ENCODE peak calls at places on chromosome 10, in seven cellular contexts. T, Q, Z, R, F, Y and O are unnamed samples.

GRCh38 chr10:79127151-79127961 is 58.6 kb downstream of the ZMIZ1 start:
- DNase-seq in Q (peak; percentile 96), Y (no peak), Z (peak; percentile 77), T (peak; percentile 70), R (no peak), F (no peak), O (no peak)

GRCh38 chr10:94098916-94099315 is 105.2 kb downstream of the PLCE1 start:
- DNase-seq in T (no peak), F (no peak), R (no peak), Z (no peak), Q (no peak), Y (no peak), O (no peak)

GRCh38 chr10:121172406-121172805 is 321.2 kb downstream of the WDR11 start:
- DNase-seq in Z (no peak), Q (no peak), T (no peak), Y (no peak), R (no peak), F (no peak), O (peak; percentile 56)

GRCh38 chr10:71081912-71082311 is 130.5 kb upstream of the UNC5B start:
- DNase-seq in F (no peak), R (no peak), Z (no peak), Y (no peak), T (no peak), Q (no peak), O (no peak)

GRCh38 chr10:121437596-121437995 is 160.6 kb downstream of the FGFR2 start:
- DNase-seq in Q (no peak), R (no peak), Y (no peak), F (no peak), Z (no peak), T (no peak), O (peak; percentile 70)

GRCh38 chr10:109933984-109934565 is 10.8 kb upstream of the XPNPEP1 start:
- DNase-seq in Z (peak; percentile 5), F (no peak), T (no peak), Y (no peak), R (no peak), Q (peak; percentile 90), O (no peak)

GRCh38 chr10:7810443-7810842 is 7.9 kb upstream of the TAF3 start:
- DNase-seq in T (no peak), Y (no peak), F (no peak), Q (no peak), Z (no peak), R (no peak), O (no peak)

GRCh38 chr10:48274636-48275035 is at the start of gene FRMPD2:
- DNase-seq in F (no peak), Q (no peak), Y (no peak), Z (no peak), T (no peak), R (no peak), O (peak; percentile 16)

GRCh38 chr10:58531084-58531695 is 18.5 kb downstream of the BICC1 start:
- DNase-seq in T (peak; percentile 62), R (no peak), Q (peak; percentile 68), Y (peak; percentile 53), F (peak; percentile 49), Z (no peak), O (peak; percentile 50)

GRCh38 chr10:121608669-121609190 is 10.5 kb upstream of the FGFR2 start:
- DNase-seq in R (no peak), T (peak; percentile 64), Q (peak; percentile 24), F (peak; percentile 59), Y (no peak), Z (no peak), O (no peak)

GRCh38 chr10:26779176-26779860 is 81.4 kb downstream of the ABI1 start:
- DNase-seq in T (no peak), Y (no peak), Q (peak; percentile 4), F (no peak), Z (no peak), R (no peak), O (no peak)